ENCODE peak calls at places on chromosomes 4 and X, in seven cellular contexts. One of them, this sample, is unnamed.
A peak's percentile ranks its signal among the peaks of the same experiment; 100 is the strongest.

GRCh38 chr4:42671431-42672194 is 14.7 kb upstream of the ATP8A1 start:
- DNase-seq in body of pancreas: peak; percentile 3
- DNase-seq in stomach: no peak
- DNase-seq in adrenal gland: no peak
- DNase-seq in esophagus muscularis mucosa: no peak
- DNase-seq in A549: no peak
- DNase-seq in endothelial cell of umbilical vein: no peak
- DNase-seq in this sample: no peak

GRCh38 chr4:7196731-7197130 is 4.4 kb downstream of the SORCS2 start:
- DNase-seq in endothelial cell of umbilical vein: no peak
- DNase-seq in stomach: no peak
- DNase-seq in A549: no peak
- DNase-seq in adrenal gland: no peak
- DNase-seq in esophagus muscularis mucosa: no peak
- DNase-seq in body of pancreas: no peak
- DNase-seq in this sample: no peak

GRCh38 chrX:119617511-119618164 is 11.4 kb upstream of the NKRF start:
- DNase-seq in esophagus muscularis mucosa: no peak
- DNase-seq in endothelial cell of umbilical vein: no peak
- DNase-seq in adrenal gland: no peak
- DNase-seq in body of pancreas: peak; percentile 6
- DNase-seq in stomach: peak; percentile 39
- DNase-seq in A549: no peak
- DNase-seq in this sample: no peak

GRCh38 chr4:140251566-140251965 is 97.6 kb upstream of the MAML3 start:
- DNase-seq in A549: no peak
- DNase-seq in stomach: no peak
- DNase-seq in endothelial cell of umbilical vein: no peak
- DNase-seq in esophagus muscularis mucosa: no peak
- DNase-seq in body of pancreas: no peak
- DNase-seq in adrenal gland: no peak
- DNase-seq in this sample: no peak

GRCh38 chr4:85039526-85039925 is 73.0 kb upstream of the WDFY3 start:
- DNase-seq in endothelial cell of umbilical vein: no peak
- DNase-seq in stomach: no peak
- DNase-seq in body of pancreas: no peak
- DNase-seq in A549: no peak
- DNase-seq in adrenal gland: no peak
- DNase-seq in esophagus muscularis mucosa: no peak
- DNase-seq in this sample: no peak

GRCh38 chr4:175540151-175540550 is 271.9 kb downstream of the GPM6A start:
- DNase-seq in stomach: no peak
- DNase-seq in A549: no peak
- DNase-seq in endothelial cell of umbilical vein: no peak
- DNase-seq in esophagus muscularis mucosa: no peak
- DNase-seq in body of pancreas: no peak
- DNase-seq in adrenal gland: no peak
- DNase-seq in this sample: no peak

GRCh38 chr4:27154706-27155105 is 294.1 kb downstream of the STIM2 start:
- DNase-seq in body of pancreas: no peak
- DNase-seq in esophagus muscularis mucosa: peak; percentile 29
- DNase-seq in stomach: no peak
- DNase-seq in adrenal gland: no peak
- DNase-seq in A549: no peak
- DNase-seq in endothelial cell of umbilical vein: no peak
- DNase-seq in this sample: no peak

GRCh38 chr4:137370206-137370633 is 162.1 kb downstream of the PCDH18 start:
- DNase-seq in A549: no peak
- DNase-seq in adrenal gland: no peak
- DNase-seq in esophagus muscularis mucosa: no peak
- DNase-seq in endothelial cell of umbilical vein: no peak
- DNase-seq in body of pancreas: no peak
- DNase-seq in stomach: no peak
- DNase-seq in this sample: no peak

GRCh38 chrX:76454456-76454927 is 27.0 kb downstream of the MAGEE1 start:
- DNase-seq in esophagus muscularis mucosa: no peak
- DNase-seq in stomach: no peak
- DNase-seq in A549: no peak
- DNase-seq in body of pancreas: peak; percentile 1
- DNase-seq in endothelial cell of umbilical vein: peak; percentile 2
- DNase-seq in adrenal gland: no peak
- DNase-seq in this sample: no peak

GRCh38 chr4:80221161-80221560 is 23.9 kb downstream of the PRDM8 start:
- DNase-seq in body of pancreas: no peak
- DNase-seq in esophagus muscularis mucosa: no peak
- DNase-seq in adrenal gland: no peak
- DNase-seq in endothelial cell of umbilical vein: no peak
- DNase-seq in A549: no peak
- DNase-seq in stomach: no peak
- DNase-seq in this sample: no peak

GRCh38 chr4:85815796-85816459 is 341.0 kb downstream of the ARHGAP24 start:
- DNase-seq in stomach: no peak
- DNase-seq in endothelial cell of umbilical vein: no peak
- DNase-seq in adrenal gland: no peak
- DNase-seq in body of pancreas: no peak
- DNase-seq in esophagus muscularis mucosa: no peak
- DNase-seq in A549: no peak
- DNase-seq in this sample: no peak

GRCh38 chr4:166144607-166145006 is 271.6 kb downstream of the TLL1 start:
- DNase-seq in adrenal gland: no peak
- DNase-seq in endothelial cell of umbilical vein: no peak
- DNase-seq in body of pancreas: no peak
- DNase-seq in A549: no peak
- DNase-seq in stomach: no peak
- DNase-seq in esophagus muscularis mucosa: no peak
- DNase-seq in this sample: no peak

GRCh38 chr4:47718691-47719090 is 119.2 kb downstream of the CORIN start:
- DNase-seq in A549: no peak
- DNase-seq in endothelial cell of umbilical vein: no peak
- DNase-seq in adrenal gland: no peak
- DNase-seq in stomach: no peak
- DNase-seq in esophagus muscularis mucosa: no peak
- DNase-seq in body of pancreas: no peak
- DNase-seq in this sample: no peak

GRCh38 chr4:1211951-1212545 is 36.9 kb downstream of the CTBP1 start:
- DNase-seq in endothelial cell of umbilical vein: no peak
- DNase-seq in A549: no peak
- DNase-seq in body of pancreas: peak; percentile 91
- DNase-seq in stomach: no peak
- DNase-seq in adrenal gland: peak; percentile 78
- DNase-seq in esophagus muscularis mucosa: no peak
- DNase-seq in this sample: peak; percentile 32

GRCh38 chr4:69095301-69095731 is 958 bp upstream of the UGT2B7 start:
- DNase-seq in body of pancreas: no peak
- DNase-seq in A549: peak; percentile 37
- DNase-seq in endothelial cell of umbilical vein: peak; percentile 90
- DNase-seq in esophagus muscularis mucosa: no peak
- DNase-seq in stomach: no peak
- DNase-seq in adrenal gland: no peak
- DNase-seq in this sample: no peak

GRCh38 chr4:7120341-7120740 is 52.5 kb upstream of the GRPEL1 start:
- DNase-seq in stomach: no peak
- DNase-seq in esophagus muscularis mucosa: no peak
- DNase-seq in adrenal gland: no peak
- DNase-seq in body of pancreas: no peak
- DNase-seq in A549: peak; percentile 41
- DNase-seq in endothelial cell of umbilical vein: no peak
- DNase-seq in this sample: no peak

GRCh38 chr4:26062221-26062620 is 148.2 kb downstream of the SMIM20 start:
- DNase-seq in endothelial cell of umbilical vein: no peak
- DNase-seq in A549: no peak
- DNase-seq in body of pancreas: peak; percentile 35
- DNase-seq in adrenal gland: no peak
- DNase-seq in esophagus muscularis mucosa: no peak
- DNase-seq in stomach: no peak
- DNase-seq in this sample: no peak

GRCh38 chr4:112358415-112358814 is 61.2 kb downstream of the ALPK1 start:
- DNase-seq in A549: no peak
- DNase-seq in adrenal gland: no peak
- DNase-seq in body of pancreas: no peak
- DNase-seq in endothelial cell of umbilical vein: no peak
- DNase-seq in esophagus muscularis mucosa: no peak
- DNase-seq in stomach: no peak
- DNase-seq in this sample: no peak

GRCh38 chrX:13126785-13127184 is 82.4 kb upstream of the FAM9C start:
- DNase-seq in stomach: no peak
- DNase-seq in A549: no peak
- DNase-seq in adrenal gland: no peak
- DNase-seq in endothelial cell of umbilical vein: no peak
- DNase-seq in body of pancreas: no peak
- DNase-seq in esophagus muscularis mucosa: no peak
- DNase-seq in this sample: no peak

GRCh38 chr4:86019362-86019761 is 340.5 kb downstream of the MAPK10 start:
- DNase-seq in A549: no peak
- DNase-seq in stomach: no peak
- DNase-seq in esophagus muscularis mucosa: no peak
- DNase-seq in adrenal gland: no peak
- DNase-seq in body of pancreas: no peak
- DNase-seq in endothelial cell of umbilical vein: no peak
- DNase-seq in this sample: no peak

GRCh38 chr4:10529891-10530786 is 72.9 kb upstream of the ZNF518B start:
- DNase-seq in endothelial cell of umbilical vein: peak; percentile 95
- DNase-seq in esophagus muscularis mucosa: no peak
- DNase-seq in stomach: no peak
- DNase-seq in body of pancreas: no peak
- DNase-seq in A549: no peak
- DNase-seq in adrenal gland: peak; percentile 27
- DNase-seq in this sample: no peak

GRCh38 chr4:170106899-170107298 is 17.1 kb upstream of the AADAT start:
- DNase-seq in A549: no peak
- DNase-seq in adrenal gland: no peak
- DNase-seq in endothelial cell of umbilical vein: no peak
- DNase-seq in esophagus muscularis mucosa: no peak
- DNase-seq in body of pancreas: no peak
- DNase-seq in stomach: no peak
- DNase-seq in this sample: no peak

GRCh38 chr4:89160806-89161205 is 49.5 kb downstream of the TIGD2 start:
- DNase-seq in esophagus muscularis mucosa: no peak
- DNase-seq in body of pancreas: no peak
- DNase-seq in stomach: no peak
- DNase-seq in adrenal gland: no peak
- DNase-seq in A549: no peak
- DNase-seq in endothelial cell of umbilical vein: peak; percentile 65
- DNase-seq in this sample: no peak

GRCh38 chrX:19007011-19007410 is 23.1 kb upstream of the PHKA2 start:
- DNase-seq in stomach: no peak
- DNase-seq in A549: no peak
- DNase-seq in adrenal gland: no peak
- DNase-seq in esophagus muscularis mucosa: no peak
- DNase-seq in body of pancreas: no peak
- DNase-seq in endothelial cell of umbilical vein: no peak
- DNase-seq in this sample: no peak

GRCh38 chrX:134753185-134754008 is 95.1 kb upstream of the PLAC1 start:
- DNase-seq in stomach: no peak
- DNase-seq in adrenal gland: no peak
- DNase-seq in endothelial cell of umbilical vein: peak; percentile 53
- DNase-seq in esophagus muscularis mucosa: no peak
- DNase-seq in A549: peak; percentile 29
- DNase-seq in body of pancreas: no peak
- DNase-seq in this sample: no peak

GRCh38 chr4:1323635-1324442 is 23.2 kb upstream of the UVSSA start:
- DNase-seq in adrenal gland: no peak
- DNase-seq in endothelial cell of umbilical vein: no peak
- DNase-seq in stomach: no peak
- DNase-seq in body of pancreas: no peak
- DNase-seq in esophagus muscularis mucosa: no peak
- DNase-seq in A549: peak; percentile 44
- DNase-seq in this sample: no peak

GRCh38 chr4:165627128-165627527 is 245.9 kb upstream of the TLL1 start:
- DNase-seq in endothelial cell of umbilical vein: no peak
- DNase-seq in esophagus muscularis mucosa: no peak
- DNase-seq in A549: no peak
- DNase-seq in body of pancreas: no peak
- DNase-seq in adrenal gland: no peak
- DNase-seq in stomach: no peak
- DNase-seq in this sample: no peak

GRCh38 chr4:152535903-152536544 is at the start of gene FBXW7:
- DNase-seq in stomach: peak; percentile 99
- DNase-seq in A549: peak; percentile 87
- DNase-seq in esophagus muscularis mucosa: peak; percentile 100
- DNase-seq in endothelial cell of umbilical vein: peak; percentile 99
- DNase-seq in adrenal gland: peak; percentile 99
- DNase-seq in body of pancreas: peak; percentile 99
- DNase-seq in this sample: peak; percentile 99
- TF ChIP-seq POLR2A in stomach: no peak
- TF ChIP-seq POLR2A in A549: peak; percentile 62
- TF ChIP-seq POLR2A in esophagus muscularis mucosa: peak; percentile 61
- TF ChIP-seq POLR2A in endothelial cell of umbilical vein: peak; percentile 60
- TF ChIP-seq POLR2A in adrenal gland: peak; percentile 79
- TF ChIP-seq POLR2A in body of pancreas: peak; percentile 90
- TF ChIP-seq POLR2A in this sample: peak; percentile 78

GRCh38 chr4:3783691-3784306 is 17.6 kb downstream of the ADRA2C start:
- DNase-seq in adrenal gland: no peak
- DNase-seq in A549: peak; percentile 32
- DNase-seq in stomach: no peak
- DNase-seq in endothelial cell of umbilical vein: no peak
- DNase-seq in esophagus muscularis mucosa: no peak
- DNase-seq in body of pancreas: peak; percentile 24
- DNase-seq in this sample: no peak
- TF ChIP-seq CTCF in adrenal gland: no peak
- TF ChIP-seq CTCF in A549: peak; percentile 24
- TF ChIP-seq CTCF in stomach: no peak
- TF ChIP-seq CTCF in endothelial cell of umbilical vein: peak; percentile 24
- TF ChIP-seq CTCF in esophagus muscularis mucosa: no peak
- TF ChIP-seq CTCF in body of pancreas: peak; percentile 49
- TF ChIP-seq CTCF in this sample: no peak

GRCh38 chrX:10783451-10783995 is 163.1 kb upstream of the MID1 start:
- DNase-seq in endothelial cell of umbilical vein: no peak
- DNase-seq in body of pancreas: no peak
- DNase-seq in esophagus muscularis mucosa: no peak
- DNase-seq in stomach: no peak
- DNase-seq in A549: no peak
- DNase-seq in adrenal gland: no peak
- DNase-seq in this sample: no peak
- H3K4me3 ChIP-seq in endothelial cell of umbilical vein: no peak overlapping the region
- H3K4me3 ChIP-seq in body of pancreas: no peak overlapping the region
- H3K4me3 ChIP-seq in esophagus muscularis mucosa: no peak overlapping the region
- H3K4me3 ChIP-seq in stomach: no peak overlapping the region
- H3K4me3 ChIP-seq in A549: no peak overlapping the region
- H3K4me3 ChIP-seq in adrenal gland: no peak overlapping the region
- H3K4me3 ChIP-seq in this sample: no peak overlapping the region

DNA sequence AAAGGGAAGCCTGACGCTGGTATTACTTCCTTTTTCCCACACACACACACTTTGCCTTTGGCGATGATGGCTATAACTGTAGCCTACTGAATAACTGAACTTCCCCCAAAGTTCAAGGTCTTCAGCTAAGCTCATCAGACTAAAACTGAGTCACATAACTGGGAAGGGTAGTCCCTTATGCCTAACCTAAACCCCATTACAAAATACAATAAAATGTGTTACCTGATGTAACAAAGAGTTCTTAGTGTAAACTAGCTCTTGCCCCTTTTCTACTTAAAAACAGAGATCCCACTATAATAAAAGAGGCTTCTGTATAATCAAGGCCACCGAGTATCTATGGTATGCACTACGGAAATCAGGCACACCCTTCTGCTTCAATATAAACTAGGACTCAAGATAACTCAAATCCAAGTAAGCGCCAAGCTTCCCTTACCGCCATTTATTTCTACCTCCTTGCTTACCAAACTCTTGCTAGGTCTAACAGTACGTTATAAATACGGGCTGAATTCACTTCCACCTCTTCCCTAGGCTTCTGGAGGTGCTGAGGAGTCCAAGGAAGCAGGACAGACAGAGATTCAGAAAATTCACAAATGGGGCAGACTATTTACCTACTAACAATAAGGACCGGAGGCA is 2.4 kb downstream of the OTUD4 start:
- DNase-seq in stomach: no peak
- DNase-seq in esophagus muscularis mucosa: no peak
- DNase-seq in A549: no peak
- DNase-seq in adrenal gland: no peak
- DNase-seq in body of pancreas: peak; percentile 26
- DNase-seq in endothelial cell of umbilical vein: peak; percentile 89
- DNase-seq in this sample: no peak
- TF ChIP-seq POLR2A in stomach: no peak
- TF ChIP-seq POLR2A in esophagus muscularis mucosa: no peak
- TF ChIP-seq POLR2A in A549: no peak
- TF ChIP-seq POLR2A in adrenal gland: no peak
- TF ChIP-seq POLR2A in body of pancreas: no peak
- TF ChIP-seq POLR2A in endothelial cell of umbilical vein: no peak
- TF ChIP-seq POLR2A in this sample: no peak